ENCODE peak calls at places on chromosomes 3 and 15, in six cellular contexts. One of them, this sample, is unnamed.

GRCh38 chr15:43440721-43441281 is 52.2 kb downstream of the TP53BP1 start:
- ATAC-seq in activated CD8-positive, alpha-beta memory T cell treated with anti-CD3 and anti-CD28 coated beads, Interleukin-2, amount 10 ng/mL, durations not matched to agents 7 days and 5 days: peak
- ATAC-seq in activated CD8-positive, alpha-beta T cell treated with anti-CD3 and anti-CD28 coated beads for 36 hours: peak
- ATAC-seq in activated T-cell treated with anti-CD3 and anti-CD28 coated beads, Interleukin-2, amount 50 U/mL, for 4 hours: peak
- ATAC-seq in right cardiac atrium: peak
- ATAC-seq in left ventricle myocardium superior: peak
- ATAC-seq in this sample: peak

GRCh38 chr15:87949214-87949933 is 307.2 kb downstream of the NTRK3 start:
- ATAC-seq in activated CD8-positive, alpha-beta memory T cell treated with anti-CD3 and anti-CD28 coated beads, Interleukin-2, amount 10 ng/mL, durations not matched to agents 7 days and 5 days: no peak
- ATAC-seq in activated CD8-positive, alpha-beta T cell treated with anti-CD3 and anti-CD28 coated beads for 36 hours: no peak
- ATAC-seq in activated T-cell treated with anti-CD3 and anti-CD28 coated beads, Interleukin-2, amount 50 U/mL, for 4 hours: no peak
- ATAC-seq in right cardiac atrium: peak
- ATAC-seq in left ventricle myocardium superior: peak
- ATAC-seq in this sample: no peak

GRCh38 chr3:145244327-145244726 is 916.7 kb downstream of the PLOD2 start:
- ATAC-seq in activated CD8-positive, alpha-beta memory T cell treated with anti-CD3 and anti-CD28 coated beads, Interleukin-2, amount 10 ng/mL, durations not matched to agents 7 days and 5 days: no peak
- ATAC-seq in activated CD8-positive, alpha-beta T cell treated with anti-CD3 and anti-CD28 coated beads for 36 hours: no peak
- ATAC-seq in activated T-cell treated with anti-CD3 and anti-CD28 coated beads, Interleukin-2, amount 50 U/mL, for 4 hours: no peak
- ATAC-seq in right cardiac atrium: no peak
- ATAC-seq in left ventricle myocardium superior: no peak
- ATAC-seq in this sample: no peak

GRCh38 chr3:128316456-128316855 is 150.2 kb downstream of the DNAJB8 start:
- ATAC-seq in activated CD8-positive, alpha-beta memory T cell treated with anti-CD3 and anti-CD28 coated beads, Interleukin-2, amount 10 ng/mL, durations not matched to agents 7 days and 5 days: peak
- ATAC-seq in activated CD8-positive, alpha-beta T cell treated with anti-CD3 and anti-CD28 coated beads for 36 hours: peak
- ATAC-seq in activated T-cell treated with anti-CD3 and anti-CD28 coated beads, Interleukin-2, amount 50 U/mL, for 4 hours: peak
- ATAC-seq in right cardiac atrium: peak
- ATAC-seq in left ventricle myocardium superior: peak
- ATAC-seq in this sample: no peak

GRCh38 chr3:37291275-37291700 is 116.9 kb upstream of the LRRFIP2 start:
- ATAC-seq in activated CD8-positive, alpha-beta memory T cell treated with anti-CD3 and anti-CD28 coated beads, Interleukin-2, amount 10 ng/mL, durations not matched to agents 7 days and 5 days: no peak
- ATAC-seq in activated CD8-positive, alpha-beta T cell treated with anti-CD3 and anti-CD28 coated beads for 36 hours: peak
- ATAC-seq in activated T-cell treated with anti-CD3 and anti-CD28 coated beads, Interleukin-2, amount 50 U/mL, for 4 hours: no peak
- ATAC-seq in right cardiac atrium: no peak
- ATAC-seq in left ventricle myocardium superior: no peak
- ATAC-seq in this sample: no peak

GRCh38 chr15:52236015-52236414 is 44.8 kb upstream of the GNB5 start:
- ATAC-seq in activated CD8-positive, alpha-beta memory T cell treated with anti-CD3 and anti-CD28 coated beads, Interleukin-2, amount 10 ng/mL, durations not matched to agents 7 days and 5 days: no peak
- ATAC-seq in activated CD8-positive, alpha-beta T cell treated with anti-CD3 and anti-CD28 coated beads for 36 hours: peak
- ATAC-seq in activated T-cell treated with anti-CD3 and anti-CD28 coated beads, Interleukin-2, amount 50 U/mL, for 4 hours: peak
- ATAC-seq in right cardiac atrium: peak
- ATAC-seq in left ventricle myocardium superior: peak
- ATAC-seq in this sample: peak

GRCh38 chr3:143294183-143294582 is 174.6 kb downstream of the CHST2 start:
- ATAC-seq in activated CD8-positive, alpha-beta memory T cell treated with anti-CD3 and anti-CD28 coated beads, Interleukin-2, amount 10 ng/mL, durations not matched to agents 7 days and 5 days: no peak
- ATAC-seq in activated CD8-positive, alpha-beta T cell treated with anti-CD3 and anti-CD28 coated beads for 36 hours: peak
- ATAC-seq in activated T-cell treated with anti-CD3 and anti-CD28 coated beads, Interleukin-2, amount 50 U/mL, for 4 hours: no peak
- ATAC-seq in right cardiac atrium: no peak
- ATAC-seq in left ventricle myocardium superior: no peak
- ATAC-seq in this sample: no peak

GRCh38 chr3:177212278-177212610 is 15.0 kb upstream of the TBL1XR1 start:
- ATAC-seq in activated CD8-positive, alpha-beta memory T cell treated with anti-CD3 and anti-CD28 coated beads, Interleukin-2, amount 10 ng/mL, durations not matched to agents 7 days and 5 days: peak
- ATAC-seq in activated CD8-positive, alpha-beta T cell treated with anti-CD3 and anti-CD28 coated beads for 36 hours: peak
- ATAC-seq in activated T-cell treated with anti-CD3 and anti-CD28 coated beads, Interleukin-2, amount 50 U/mL, for 4 hours: peak
- ATAC-seq in right cardiac atrium: no peak
- ATAC-seq in left ventricle myocardium superior: no peak
- ATAC-seq in this sample: no peak

GRCh38 chr15:57923750-57924149 is 141.8 kb downstream of the ALDH1A2 start:
- ATAC-seq in activated CD8-positive, alpha-beta memory T cell treated with anti-CD3 and anti-CD28 coated beads, Interleukin-2, amount 10 ng/mL, durations not matched to agents 7 days and 5 days: no peak
- ATAC-seq in activated CD8-positive, alpha-beta T cell treated with anti-CD3 and anti-CD28 coated beads for 36 hours: no peak
- ATAC-seq in activated T-cell treated with anti-CD3 and anti-CD28 coated beads, Interleukin-2, amount 50 U/mL, for 4 hours: no peak
- ATAC-seq in right cardiac atrium: peak
- ATAC-seq in left ventricle myocardium superior: peak
- ATAC-seq in this sample: no peak

GRCh38 chr3:119527731-119528130 is 29.4 kb downstream of the TIMMDC1 start:
- ATAC-seq in activated CD8-positive, alpha-beta memory T cell treated with anti-CD3 and anti-CD28 coated beads, Interleukin-2, amount 10 ng/mL, durations not matched to agents 7 days and 5 days: no peak
- ATAC-seq in activated CD8-positive, alpha-beta T cell treated with anti-CD3 and anti-CD28 coated beads for 36 hours: no peak
- ATAC-seq in activated T-cell treated with anti-CD3 and anti-CD28 coated beads, Interleukin-2, amount 50 U/mL, for 4 hours: no peak
- ATAC-seq in right cardiac atrium: no peak
- ATAC-seq in left ventricle myocardium superior: no peak
- ATAC-seq in this sample: no peak

GRCh38 chr15:83653639-83654378 is at the start of gene ADAMTSL3:
- ATAC-seq in activated CD8-positive, alpha-beta memory T cell treated with anti-CD3 and anti-CD28 coated beads, Interleukin-2, amount 10 ng/mL, durations not matched to agents 7 days and 5 days: no peak
- ATAC-seq in activated CD8-positive, alpha-beta T cell treated with anti-CD3 and anti-CD28 coated beads for 36 hours: no peak
- ATAC-seq in activated T-cell treated with anti-CD3 and anti-CD28 coated beads, Interleukin-2, amount 50 U/mL, for 4 hours: no peak
- ATAC-seq in right cardiac atrium: peak
- ATAC-seq in left ventricle myocardium superior: peak
- ATAC-seq in this sample: no peak

GRCh38 chr3:159922861-159923312 is 65.7 kb upstream of the IL12A start:
- ATAC-seq in activated CD8-positive, alpha-beta memory T cell treated with anti-CD3 and anti-CD28 coated beads, Interleukin-2, amount 10 ng/mL, durations not matched to agents 7 days and 5 days: no peak
- ATAC-seq in activated CD8-positive, alpha-beta T cell treated with anti-CD3 and anti-CD28 coated beads for 36 hours: no peak
- ATAC-seq in activated T-cell treated with anti-CD3 and anti-CD28 coated beads, Interleukin-2, amount 50 U/mL, for 4 hours: no peak
- ATAC-seq in right cardiac atrium: no peak
- ATAC-seq in left ventricle myocardium superior: no peak
- ATAC-seq in this sample: peak

GRCh38 chr3:131361464-131362421 is 19.8 kb upstream of the NUDT16 start:
- ATAC-seq in activated CD8-positive, alpha-beta memory T cell treated with anti-CD3 and anti-CD28 coated beads, Interleukin-2, amount 10 ng/mL, durations not matched to agents 7 days and 5 days: peak
- ATAC-seq in activated CD8-positive, alpha-beta T cell treated with anti-CD3 and anti-CD28 coated beads for 36 hours: peak
- ATAC-seq in activated T-cell treated with anti-CD3 and anti-CD28 coated beads, Interleukin-2, amount 50 U/mL, for 4 hours: peak
- ATAC-seq in right cardiac atrium: peak
- ATAC-seq in left ventricle myocardium superior: peak
- ATAC-seq in this sample: peak

GRCh38 chr3:107453504-107453903 is 69.3 kb upstream of the BBX start:
- ATAC-seq in activated CD8-positive, alpha-beta memory T cell treated with anti-CD3 and anti-CD28 coated beads, Interleukin-2, amount 10 ng/mL, durations not matched to agents 7 days and 5 days: no peak
- ATAC-seq in activated CD8-positive, alpha-beta T cell treated with anti-CD3 and anti-CD28 coated beads for 36 hours: peak
- ATAC-seq in activated T-cell treated with anti-CD3 and anti-CD28 coated beads, Interleukin-2, amount 50 U/mL, for 4 hours: peak
- ATAC-seq in right cardiac atrium: no peak
- ATAC-seq in left ventricle myocardium superior: no peak
- ATAC-seq in this sample: no peak

GRCh38 chr15:101432982-101433381 is 56.5 kb downstream of the PCSK6 start:
- ATAC-seq in activated CD8-positive, alpha-beta memory T cell treated with anti-CD3 and anti-CD28 coated beads, Interleukin-2, amount 10 ng/mL, durations not matched to agents 7 days and 5 days: no peak
- ATAC-seq in activated CD8-positive, alpha-beta T cell treated with anti-CD3 and anti-CD28 coated beads for 36 hours: no peak
- ATAC-seq in activated T-cell treated with anti-CD3 and anti-CD28 coated beads, Interleukin-2, amount 50 U/mL, for 4 hours: no peak
- ATAC-seq in right cardiac atrium: no peak
- ATAC-seq in left ventricle myocardium superior: no peak
- ATAC-seq in this sample: no peak

GRCh38 chr3:67688231-67688630 is 33.8 kb upstream of the SUCLG2 start:
- ATAC-seq in activated CD8-positive, alpha-beta memory T cell treated with anti-CD3 and anti-CD28 coated beads, Interleukin-2, amount 10 ng/mL, durations not matched to agents 7 days and 5 days: no peak
- ATAC-seq in activated CD8-positive, alpha-beta T cell treated with anti-CD3 and anti-CD28 coated beads for 36 hours: peak
- ATAC-seq in activated T-cell treated with anti-CD3 and anti-CD28 coated beads, Interleukin-2, amount 50 U/mL, for 4 hours: no peak
- ATAC-seq in right cardiac atrium: no peak
- ATAC-seq in left ventricle myocardium superior: no peak
- ATAC-seq in this sample: no peak

GRCh38 chr15:60551781-60552161 is 72.8 kb upstream of the ICE2 start:
- ATAC-seq in activated CD8-positive, alpha-beta memory T cell treated with anti-CD3 and anti-CD28 coated beads, Interleukin-2, amount 10 ng/mL, durations not matched to agents 7 days and 5 days: peak
- ATAC-seq in activated CD8-positive, alpha-beta T cell treated with anti-CD3 and anti-CD28 coated beads for 36 hours: peak
- ATAC-seq in activated T-cell treated with anti-CD3 and anti-CD28 coated beads, Interleukin-2, amount 50 U/mL, for 4 hours: no peak
- ATAC-seq in right cardiac atrium: no peak
- ATAC-seq in left ventricle myocardium superior: no peak
- ATAC-seq in this sample: peak

GRCh38 chr3:183285318-183285717 is 32.3 kb downstream of the B3GNT5 start:
- ATAC-seq in activated CD8-positive, alpha-beta memory T cell treated with anti-CD3 and anti-CD28 coated beads, Interleukin-2, amount 10 ng/mL, durations not matched to agents 7 days and 5 days: no peak
- ATAC-seq in activated CD8-positive, alpha-beta T cell treated with anti-CD3 and anti-CD28 coated beads for 36 hours: no peak
- ATAC-seq in activated T-cell treated with anti-CD3 and anti-CD28 coated beads, Interleukin-2, amount 50 U/mL, for 4 hours: no peak
- ATAC-seq in right cardiac atrium: no peak
- ATAC-seq in left ventricle myocardium superior: no peak
- ATAC-seq in this sample: no peak

GRCh38 chr3:59422312-59422711 is 372.5 kb upstream of the CFAP20DC start:
- ATAC-seq in activated CD8-positive, alpha-beta memory T cell treated with anti-CD3 and anti-CD28 coated beads, Interleukin-2, amount 10 ng/mL, durations not matched to agents 7 days and 5 days: peak
- ATAC-seq in activated CD8-positive, alpha-beta T cell treated with anti-CD3 and anti-CD28 coated beads for 36 hours: peak
- ATAC-seq in activated T-cell treated with anti-CD3 and anti-CD28 coated beads, Interleukin-2, amount 50 U/mL, for 4 hours: peak
- ATAC-seq in right cardiac atrium: no peak
- ATAC-seq in left ventricle myocardium superior: no peak
- ATAC-seq in this sample: no peak

GRCh38 chr15:77035999-77036471 is 34.9 kb downstream of the TSPAN3 start:
- ATAC-seq in activated CD8-positive, alpha-beta memory T cell treated with anti-CD3 and anti-CD28 coated beads, Interleukin-2, amount 10 ng/mL, durations not matched to agents 7 days and 5 days: no peak
- ATAC-seq in activated CD8-positive, alpha-beta T cell treated with anti-CD3 and anti-CD28 coated beads for 36 hours: no peak
- ATAC-seq in activated T-cell treated with anti-CD3 and anti-CD28 coated beads, Interleukin-2, amount 50 U/mL, for 4 hours: no peak
- ATAC-seq in right cardiac atrium: no peak
- ATAC-seq in left ventricle myocardium superior: no peak
- ATAC-seq in this sample: no peak

GRCh38 chr3:183590442-183590841 is 34.9 kb upstream of the KLHL6 start:
- ATAC-seq in activated CD8-positive, alpha-beta memory T cell treated with anti-CD3 and anti-CD28 coated beads, Interleukin-2, amount 10 ng/mL, durations not matched to agents 7 days and 5 days: no peak
- ATAC-seq in activated CD8-positive, alpha-beta T cell treated with anti-CD3 and anti-CD28 coated beads for 36 hours: no peak
- ATAC-seq in activated T-cell treated with anti-CD3 and anti-CD28 coated beads, Interleukin-2, amount 50 U/mL, for 4 hours: no peak
- ATAC-seq in right cardiac atrium: no peak
- ATAC-seq in left ventricle myocardium superior: no peak
- ATAC-seq in this sample: no peak

GRCh38 chr3:33439421-33440327 is 531 bp downstream of the UBP1 start:
- ATAC-seq in activated CD8-positive, alpha-beta memory T cell treated with anti-CD3 and anti-CD28 coated beads, Interleukin-2, amount 10 ng/mL, durations not matched to agents 7 days and 5 days: peak
- ATAC-seq in activated CD8-positive, alpha-beta T cell treated with anti-CD3 and anti-CD28 coated beads for 36 hours: peak
- ATAC-seq in activated T-cell treated with anti-CD3 and anti-CD28 coated beads, Interleukin-2, amount 50 U/mL, for 4 hours: peak
- ATAC-seq in right cardiac atrium: peak
- ATAC-seq in left ventricle myocardium superior: peak
- ATAC-seq in this sample: peak

GRCh38 chr15:84773716-84774115 is 25.3 kb downstream of the ZNF592 start:
- ATAC-seq in activated CD8-positive, alpha-beta memory T cell treated with anti-CD3 and anti-CD28 coated beads, Interleukin-2, amount 10 ng/mL, durations not matched to agents 7 days and 5 days: no peak
- ATAC-seq in activated CD8-positive, alpha-beta T cell treated with anti-CD3 and anti-CD28 coated beads for 36 hours: no peak
- ATAC-seq in activated T-cell treated with anti-CD3 and anti-CD28 coated beads, Interleukin-2, amount 50 U/mL, for 4 hours: no peak
- ATAC-seq in right cardiac atrium: no peak
- ATAC-seq in left ventricle myocardium superior: no peak
- ATAC-seq in this sample: peak

GRCh38 chr3:96334779-96335178 is 479.6 kb upstream of the EPHA6 start:
- ATAC-seq in activated CD8-positive, alpha-beta memory T cell treated with anti-CD3 and anti-CD28 coated beads, Interleukin-2, amount 10 ng/mL, durations not matched to agents 7 days and 5 days: no peak
- ATAC-seq in activated CD8-positive, alpha-beta T cell treated with anti-CD3 and anti-CD28 coated beads for 36 hours: no peak
- ATAC-seq in activated T-cell treated with anti-CD3 and anti-CD28 coated beads, Interleukin-2, amount 50 U/mL, for 4 hours: no peak
- ATAC-seq in right cardiac atrium: no peak
- ATAC-seq in left ventricle myocardium superior: no peak
- ATAC-seq in this sample: no peak

GRCh38 chr15:101458908-101459578 is 30.5 kb downstream of the PCSK6 start:
- ATAC-seq in activated CD8-positive, alpha-beta memory T cell treated with anti-CD3 and anti-CD28 coated beads, Interleukin-2, amount 10 ng/mL, durations not matched to agents 7 days and 5 days: no peak
- ATAC-seq in activated CD8-positive, alpha-beta T cell treated with anti-CD3 and anti-CD28 coated beads for 36 hours: no peak
- ATAC-seq in activated T-cell treated with anti-CD3 and anti-CD28 coated beads, Interleukin-2, amount 50 U/mL, for 4 hours: no peak
- ATAC-seq in right cardiac atrium: peak
- ATAC-seq in left ventricle myocardium superior: peak
- ATAC-seq in this sample: peak

GRCh38 chr3:42081814-42082473 is 9.2 kb upstream of the TRAK1 start:
- ATAC-seq in activated CD8-positive, alpha-beta memory T cell treated with anti-CD3 and anti-CD28 coated beads, Interleukin-2, amount 10 ng/mL, durations not matched to agents 7 days and 5 days: peak
- ATAC-seq in activated CD8-positive, alpha-beta T cell treated with anti-CD3 and anti-CD28 coated beads for 36 hours: peak
- ATAC-seq in activated T-cell treated with anti-CD3 and anti-CD28 coated beads, Interleukin-2, amount 50 U/mL, for 4 hours: peak
- ATAC-seq in right cardiac atrium: no peak
- ATAC-seq in left ventricle myocardium superior: no peak
- ATAC-seq in this sample: no peak

GRCh38 chr15:67639591-67639990 is 97.1 kb downstream of the MAP2K5 start:
- ATAC-seq in activated CD8-positive, alpha-beta memory T cell treated with anti-CD3 and anti-CD28 coated beads, Interleukin-2, amount 10 ng/mL, durations not matched to agents 7 days and 5 days: no peak
- ATAC-seq in activated CD8-positive, alpha-beta T cell treated with anti-CD3 and anti-CD28 coated beads for 36 hours: no peak
- ATAC-seq in activated T-cell treated with anti-CD3 and anti-CD28 coated beads, Interleukin-2, amount 50 U/mL, for 4 hours: no peak
- ATAC-seq in right cardiac atrium: no peak
- ATAC-seq in left ventricle myocardium superior: peak
- ATAC-seq in this sample: no peak

This sample was measured in stimulated activated memory B cell treated with anti-CD40 and anti-IgM and Interleukin-4, amounts not matched to agents 10 μg/mL and 1 μg/mL and 100 μg/mL, for 72 hours.